ENCODE peak calls at places on chromosomes 4 and X, in seven cellular contexts. F, Z, J, L, Q, K and O are unnamed samples.

GRCh38 chrX:116694046-116694445 is 231.3 kb upstream of the CT83 start:
- DNase-seq in Z (no peak), Q (no peak), K (no peak), F (no peak), L (no peak), J (no peak), O (no peak)

GRCh38 chrX:104913348-104913747 is 307.1 kb downstream of the TEX13A start:
- DNase-seq in K (no peak), L (no peak), J (peak; percentile 53), F (no peak), Z (no peak), Q (no peak), O (no peak)

GRCh38 chr4:17336524-17336941 is 175.4 kb downstream of the QDPR start:
- DNase-seq in F (no peak), Q (peak; percentile 84), J (no peak), Z (no peak), K (no peak), L (peak; percentile 74), O (no peak)

GRCh38 chr4:37562592-37562991 is 123.6 kb downstream of the RELL1 start:
- DNase-seq in Z (peak; percentile 34), F (no peak), Q (no peak), L (no peak), J (no peak), K (no peak), O (no peak)

GRCh38 chr4:56728512-56728911 is 47.4 kb upstream of the HOPX start:
- DNase-seq in Q (no peak), L (no peak), J (no peak), F (no peak), Z (peak; percentile 88), K (no peak), O (no peak)

GRCh38 chr4:3451956-3452355 is 10.2 kb downstream of the HGFAC start:
- DNase-seq in L (no peak), F (no peak), K (no peak), J (no peak), Q (no peak), Z (peak; percentile 6), O (no peak)

GRCh38 chrX:107450823-107451509 is 1.5 kb downstream of the FRMPD3 start:
- DNase-seq in F (peak; percentile 78), K (no peak), Z (no peak), J (peak; percentile 85), L (no peak), Q (no peak), O (no peak)

GRCh38 chr4:138864961-138865720 is 150.4 kb upstream of the NOCT start:
- DNase-seq in Z (no peak), L (no peak), J (no peak), Q (no peak), F (no peak), K (no peak), O (no peak)

GRCh38 chrX:119775517-119776238 is 15.8 kb downstream of the RPL39 start:
- DNase-seq in F (no peak), J (no peak), Z (no peak), K (no peak), Q (no peak), L (no peak), O (no peak)

GRCh38 chr4:128688025-128688721 is 121.3 kb upstream of the JADE1 start:
- DNase-seq in J (no peak), K (no peak), L (no peak), Z (no peak), Q (no peak), F (no peak), O (no peak)

GRCh38 chr4:86967798-86968197 is 33.0 kb downstream of the AFF1 start:
- DNase-seq in J (no peak), Q (no peak), Z (peak; percentile 38), K (no peak), L (no peak), F (no peak), O (no peak)

GRCh38 chr4:79597266-79597665 is 189.2 kb upstream of the GK2 start:
- DNase-seq in L (no peak), K (no peak), F (no peak), J (no peak), Q (no peak), Z (peak; percentile 84), O (no peak)

GRCh38 chr4:38013461-38014366 is 53.5 kb downstream of the PTTG2 start:
- DNase-seq in F (no peak), Q (no peak), Z (peak; percentile 18), L (no peak), J (no peak), K (no peak), O (peak; percentile 38)

GRCh38 chrX:153908219-153908875 is 3.9 kb downstream of the AVPR2 start:
- DNase-seq in Z (no peak), J (no peak), L (no peak), Q (no peak), K (no peak), F (no peak), O (no peak)

GRCh38 chrX:133461226-133461625 is 45.9 kb upstream of the GPC4 start:
- DNase-seq in J (no peak), L (no peak), Z (no peak), F (no peak), Q (no peak), K (no peak), O (no peak)

GRCh38 chr4:33543941-33544450 is 2700.3 kb downstream of the ARAP2 start:
- DNase-seq in Z (no peak), F (no peak), Q (no peak), L (no peak), K (no peak), J (no peak), O (no peak)

GRCh38 chr4:142840516-142841123 is 5.5 kb downstream of the INPP4B start:
- DNase-seq in L (no peak), Z (peak; percentile 43), Q (peak; percentile 29), K (no peak), F (no peak), J (peak; percentile 43), O (no peak)

GRCh38 chr4:71212216-71212615 is 126.6 kb upstream of the SLC4A4 start:
- DNase-seq in K (no peak), Z (no peak), F (no peak), Q (no peak), J (no peak), L (no peak), O (no peak)

GRCh38 chrX:7908821-7909220 is 18.4 kb downstream of the PNPLA4 start:
- DNase-seq in Z (no peak), L (no peak), F (no peak), J (no peak), Q (no peak), K (no peak), O (no peak)

GRCh38 chr4:14368391-14368790 is 633.9 kb upstream of the CPEB2 start:
- DNase-seq in K (no peak), L (no peak), Q (no peak), Z (no peak), F (no peak), J (no peak), O (no peak)

GRCh38 chr4:166972071-166972470 is 262.2 kb downstream of the SPOCK3 start:
- DNase-seq in F (no peak), K (no peak), L (no peak), Z (peak; percentile 0), J (no peak), Q (no peak), O (no peak)

GRCh38 chrX:151009582-151009981 is 26.4 kb downstream of the HMGB3 start:
- DNase-seq in J (no peak), Q (no peak), F (no peak), Z (no peak), L (no peak), K (no peak), O (no peak)